ENCODE peak calls at places on chromosomes 13 and 19, in four cellular contexts. W is A549, T is HepG2, X is K562. J is an unnamed sample.
A peak's percentile ranks its signal among the peaks of the same experiment; 100 is the strongest.

GRCh38 chr19:48918801-48919247 is 14.7 kb upstream of the DHDH start:
- DNase-seq in X (peak; percentile 77), W (no peak), T (no peak), J (no peak)

GRCh38 chr19:2061093-2061935 is 10.3 kb upstream of the MKNK2 start:
- DNase-seq in X (peak; percentile 98), T (peak; percentile 97), W (peak; percentile 79), J (peak; percentile 95)

GRCh38 chr13:30978981-30979956 is 46.8 kb downstream of the TEX26 start:
- DNase-seq in W (no peak), T (peak; percentile 16), X (peak; percentile 24), J (no peak)

GRCh38 chr19:45444318-45445041 is 20.8 kb upstream of the ERCC1 start:
- DNase-seq in T (peak; percentile 80), W (peak; percentile 86), X (peak; percentile 89), J (peak; percentile 70)

GRCh38 chr19:51511353-51511752 is 9.8 kb upstream of the SIGLEC12 start:
- DNase-seq in T (peak; percentile 12), X (peak; percentile 57), W (no peak), J (no peak)

GRCh38 chr13:31073859-31074718 is 87.6 kb downstream of the HSPH1 start:
- DNase-seq in W (no peak), X (no peak), T (no peak), J (peak; percentile 69)

GRCh38 chr19:50178320-50178719 is 15.2 kb upstream of the IZUMO2 start:
- DNase-seq in T (no peak), X (no peak), W (no peak), J (no peak)

GRCh38 chr13:75946746-75947397 is 310.7 kb downstream of the LMO7 start:
- DNase-seq in T (no peak), X (no peak), W (no peak), J (no peak)

GRCh38 chr19:13350072-13350471 is 156.2 kb downstream of the CACNA1A start:
- DNase-seq in X (no peak), W (no peak), T (no peak), J (no peak)

GRCh38 chr13:61107989-61108388 is 307.7 kb downstream of the PCDH20 start:
- DNase-seq in W (no peak), X (no peak), T (no peak), J (no peak)

GRCh38 chr19:40947573-40947972 is 43.5 kb upstream of the CYP2B6 start:
- DNase-seq in X (no peak), T (no peak), W (no peak), J (no peak)

GRCh38 chr19:2716722-2717637 is 4.2 kb downstream of the DIRAS1 start:
- DNase-seq in W (no peak), T (no peak), X (no peak), J (no peak)

GRCh38 chr13:54287062-54287764 is 1258.6 kb downstream of the OLFM4 start:
- DNase-seq in T (no peak), W (no peak), X (no peak), J (no peak)

GRCh38 chr13:28867564-28867963 is 47.4 kb downstream of the MTUS2 start:
- DNase-seq in W (no peak), T (no peak), X (no peak), J (no peak)

GRCh38 chr13:49302817-49303216 is 55.1 kb downstream of the CDADC1 start:
- DNase-seq in X (no peak), W (no peak), T (no peak), J (no peak)

GRCh38 chr19:35248310-35249145 is at the start of gene LSR:
- DNase-seq in T (peak; percentile 89), X (peak; percentile 95), W (peak; percentile 69), J (no peak)

GRCh38 chr13:44842158-44842557 is 147.1 kb downstream of the NUFIP1 start:
- DNase-seq in T (no peak), X (no peak), W (no peak), J (peak; percentile 81)

GRCh38 chr19:37654525-37654832 is 786 bp downstream of the ZFP30 start:
- DNase-seq in W (peak; percentile 49), T (no peak), X (no peak), J (peak; percentile 26)

DNA sequence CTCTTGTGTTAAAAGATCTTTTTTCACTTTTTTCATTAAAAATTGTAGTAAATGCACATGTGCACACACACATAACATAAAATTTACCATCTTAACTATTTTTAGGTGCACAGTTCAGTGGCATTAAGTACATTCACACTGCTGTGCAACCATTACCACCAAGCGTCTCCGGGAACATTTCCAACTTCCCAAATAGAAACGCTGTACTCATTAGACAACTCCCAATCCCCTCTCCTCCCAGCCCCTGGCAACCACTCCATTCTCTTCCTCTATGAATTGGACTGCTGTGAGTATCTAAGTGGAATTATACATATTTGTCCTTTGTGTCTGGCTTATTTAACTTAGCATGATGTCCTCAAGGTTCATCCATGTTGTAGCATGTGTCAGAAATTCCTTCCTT is 11.6 kb downstream of the GJB2 start:
- DNase-seq in W (no peak), T (no peak), X (no peak), J (no peak)
- TF ChIP-seq MAZ in W (no peak), T (no peak), X (no peak), J (no peak)

DNA sequence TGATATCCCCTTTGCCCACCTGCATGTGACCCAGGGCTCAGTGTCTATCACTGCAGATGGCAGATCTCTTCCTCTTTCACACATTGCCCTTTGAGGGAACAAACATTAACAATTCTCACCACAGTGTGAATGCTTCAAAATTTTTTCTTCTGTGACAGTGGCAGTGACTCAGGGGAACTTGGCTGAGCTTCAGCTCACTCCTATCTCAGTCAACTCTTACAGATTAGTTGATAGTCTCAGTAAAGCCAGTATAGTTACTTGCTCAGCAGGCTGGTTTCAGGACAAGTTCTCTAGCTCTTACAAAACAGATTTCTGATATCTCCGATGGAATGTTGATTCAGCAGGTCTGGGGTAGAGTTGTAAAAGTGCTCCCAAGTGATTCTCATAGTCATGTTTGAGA is 166.9 kb downstream of the DLEU7 start:
- DNase-seq in X (no peak), W (no peak), T (no peak), J (peak; percentile 44)
- TF ChIP-seq MAZ in X (no peak), W (no peak), T (no peak), J (no peak)

DNA sequence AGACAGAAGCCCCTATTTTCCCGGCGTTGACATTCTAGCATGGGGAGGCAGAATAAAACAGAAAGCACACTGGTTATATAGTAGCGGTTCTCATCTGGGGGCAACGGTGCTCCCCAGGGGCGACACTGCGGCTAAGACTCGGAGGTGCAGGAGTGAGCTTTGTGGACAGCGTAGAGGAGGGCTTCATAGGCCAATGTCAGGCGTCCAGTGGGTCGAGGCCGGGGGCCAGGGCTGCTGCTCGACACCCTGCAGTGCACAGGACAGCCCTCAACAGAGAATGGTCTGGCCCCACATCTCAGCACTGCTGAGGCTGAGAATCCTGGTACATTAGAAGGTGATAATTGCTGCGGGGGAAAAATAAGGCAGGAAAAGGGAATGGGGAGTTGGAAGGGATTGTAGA is 1.5 kb downstream of the ZNF628 start:
- DNase-seq in X (no peak), W (no peak), T (no peak), J (no peak)
- TF ChIP-seq MAZ in X (no peak), W (no peak), T (no peak), J (no peak)

DNA sequence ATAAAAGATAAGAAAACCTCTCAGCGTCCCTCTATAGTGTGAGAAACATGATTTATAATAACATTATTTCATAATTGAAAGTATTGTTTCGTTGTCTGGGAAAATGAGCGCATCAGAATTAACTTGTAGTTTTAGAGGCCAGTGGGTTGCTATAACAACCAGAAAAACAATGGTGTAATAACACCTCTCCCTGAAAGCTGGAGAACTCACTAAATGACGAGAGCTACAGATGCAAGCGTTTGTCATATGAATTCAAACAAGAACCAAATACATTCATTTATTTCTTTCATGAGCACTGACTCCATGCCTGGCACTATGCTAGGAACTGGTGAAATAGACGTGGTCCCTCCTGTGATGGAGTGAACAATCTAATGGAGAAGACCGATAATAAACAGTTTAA is 16.3 kb downstream of the KBTBD7 start:
- DNase-seq in X (no peak), T (no peak), W (no peak), J (peak; percentile 47)
- TF ChIP-seq MAZ in X (no peak), T (no peak), W (no peak), J (no peak)

GRCh38 chr19:33302974-33303790 is 848 bp upstream of the CEBPA start:
- DNase-seq in X (no peak), T (no peak), W (peak; percentile 66), J (peak; percentile 41)

GRCh38 chr19:33302175-33302973 is at the start of gene CEBPA:
- DNase-seq in T (peak; percentile 78), W (peak; percentile 95), X (peak; percentile 90), J (peak; percentile 72)

GRCh38 chr19:33304760-33305647 is 2.7 kb upstream of the CEBPA start:
- DNase-seq in W (no peak), T (peak; percentile 56), X (peak; percentile 56), J (no peak)

GRCh38 chr19:33306191-33306590 is 3.9 kb upstream of the CEBPA start:
- DNase-seq in T (no peak), X (no peak), W (no peak), J (no peak)

DNA sequence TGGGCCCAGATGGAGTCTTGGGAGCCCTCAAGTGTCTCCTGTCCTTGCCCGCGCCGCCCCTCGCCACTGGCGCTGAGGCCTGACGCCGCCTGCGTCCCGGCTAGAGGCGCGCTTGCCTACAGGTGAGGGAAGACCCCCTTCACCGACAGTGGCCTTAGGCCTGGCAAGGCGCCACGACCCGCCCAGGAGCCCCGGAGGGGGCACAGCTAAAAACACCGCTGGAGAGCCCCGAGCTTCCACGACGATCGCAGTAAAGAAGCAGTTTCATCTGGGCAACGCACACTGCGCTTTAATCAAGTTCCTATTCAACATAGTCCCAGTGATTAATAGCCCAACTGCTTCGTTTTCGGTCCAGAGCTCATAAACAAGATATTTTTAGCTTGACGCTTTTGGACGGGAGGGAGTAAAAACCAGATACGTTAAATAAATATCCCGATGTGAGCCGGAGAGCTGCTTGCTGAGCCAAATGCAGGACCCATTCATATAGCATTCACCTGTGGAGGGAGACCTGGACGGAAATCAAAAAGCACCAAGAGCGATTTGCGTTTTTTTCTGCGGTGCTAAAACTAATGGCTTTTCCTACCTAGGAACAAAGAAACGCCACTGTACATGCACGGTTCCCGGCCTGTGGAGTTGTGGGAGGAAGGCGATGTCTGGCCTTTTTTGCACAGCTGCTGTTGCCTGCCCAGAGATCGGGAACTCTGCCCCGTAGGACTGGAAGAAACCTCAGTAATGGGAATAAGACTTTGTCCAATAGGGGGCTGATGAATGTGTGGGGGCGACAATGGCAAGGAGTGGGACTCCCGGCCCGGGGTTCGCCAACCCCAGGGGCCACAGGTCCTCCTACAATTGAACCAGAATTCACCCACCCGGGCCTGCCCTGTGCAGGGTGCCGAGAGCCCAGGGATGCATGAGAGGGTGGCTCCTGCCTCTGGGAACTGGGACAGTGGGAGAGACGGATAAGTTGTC is 1.7 kb upstream of the CEBPA start:
- DNase-seq in X (no peak), W (no peak), T (no peak), J (no peak)
- TF ChIP-seq MAZ in X (no peak), W (no peak), T (no peak), J (no peak)

GRCh38 chr13:79735228-79735627 is 254.3 kb downstream of the NDFIP2 start:
- DNase-seq in T (no peak), W (no peak), X (no peak), J (peak; percentile 41)
- TF ChIP-seq MAZ in T (no peak), W (no peak), X (no peak), J (no peak)

DNA sequence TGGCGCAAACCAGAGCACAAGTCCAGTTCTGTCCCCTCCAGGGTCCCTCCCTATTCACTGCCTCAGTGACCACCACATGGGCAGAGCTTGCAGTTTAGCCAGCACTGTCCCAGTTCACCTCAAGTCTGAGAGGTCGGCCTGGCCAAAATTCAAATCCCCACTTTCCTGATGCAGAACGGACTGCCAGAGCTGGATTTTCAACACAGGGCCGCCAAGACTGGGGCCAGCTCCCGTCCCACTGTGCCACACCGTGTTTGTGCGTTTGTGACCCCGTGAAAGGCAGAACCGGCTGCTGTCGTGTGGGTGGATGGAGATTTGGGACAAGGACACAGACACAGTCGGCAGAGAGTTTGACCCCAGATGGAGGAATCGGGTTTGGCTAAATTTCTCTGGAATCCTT is 176.7 kb downstream of the URI1 start:
- DNase-seq in W (no peak), X (no peak), T (no peak), J (no peak)
- TF ChIP-seq MAZ in W (no peak), X (no peak), T (no peak), J (no peak)

GRCh38 chr13:107678075-107678689 is 537.2 kb downstream of the LIG4 start:
- DNase-seq in W (no peak), X (no peak), T (no peak), J (peak; percentile 53)
- TF ChIP-seq MAZ in W (no peak), X (no peak), T (no peak), J (no peak)

J was measured in IMR-90.